ENCODE peak calls at places on chromosomes 1 and 21, in six cellular contexts. R, G, F, B, M and Q are unnamed samples.
A peak's percentile ranks its signal among the peaks of the same experiment; 100 is the strongest.

GRCh38 chr1:64073705-64074104 is 129.7 kb upstream of the UBE2U start:
- DNase-seq in R (no peak), G (peak; percentile 49), F (peak; percentile 11), B (peak; percentile 37), M (no peak), Q (no peak)

GRCh38 chr1:172254521-172255222 is 165.8 kb upstream of the C1orf105 start:
- DNase-seq in R (no peak), G (no peak), F (peak; percentile 67), B (no peak), M (peak; percentile 98), Q (no peak)

GRCh38 chr1:156072251-156072650 is 10.0 kb downstream of the MEX3A start:
- DNase-seq in R (no peak), G (no peak), F (no peak), B (no peak), M (no peak), Q (no peak)

GRCh38 chr1:193367863-193368262 is 181.4 kb upstream of the B3GALT2 start:
- DNase-seq in R (no peak), G (no peak), F (no peak), B (no peak), M (no peak), Q (no peak)

GRCh38 chr1:231040800-231041704 is 998 bp upstream of the FAM89A start:
- DNase-seq in R (no peak), G (peak; percentile 38), F (peak; percentile 28), B (no peak), M (no peak), Q (peak; percentile 32)

GRCh38 chr1:153550827-153551512 is 1.9 kb upstream of the S100A3 start:
- DNase-seq in R (peak; percentile 54), G (no peak), F (no peak), B (no peak), M (no peak), Q (no peak)

GRCh38 chr1:21244986-21245687 is 45.1 kb downstream of the ECE1 start:
- DNase-seq in R (no peak), G (peak; percentile 33), F (no peak), B (no peak), M (no peak), Q (peak; percentile 85)

GRCh38 chr1:147598631-147599361 is 57.5 kb downstream of the BCL9 start:
- DNase-seq in R (peak; percentile 66), G (peak; percentile 78), F (peak; percentile 41), B (peak; percentile 59), M (no peak), Q (peak; percentile 45)

GRCh38 chr1:6704746-6705145 is 3.1 kb upstream of the DNAJC11 start:
- DNase-seq in R (no peak), G (no peak), F (no peak), B (no peak), M (no peak), Q (no peak)

GRCh38 chr1:31361607-31362006 is 11.3 kb downstream of the FABP3 start:
- DNase-seq in R (no peak), G (no peak), F (no peak), B (no peak), M (no peak), Q (no peak)

GRCh38 chr1:62621907-62622306 is 24.6 kb downstream of the ANGPTL3 start:
- DNase-seq in R (no peak), G (no peak), F (peak; percentile 70), B (no peak), M (peak; percentile 73), Q (peak; percentile 14)

GRCh38 chr1:74222701-74223100 is 12.5 kb upstream of the TNNI3K start:
- DNase-seq in R (no peak), G (no peak), F (no peak), B (no peak), M (peak; percentile 77), Q (no peak)

GRCh38 chr1:231591466-231591865 is 35.1 kb upstream of the DISC1 start:
- DNase-seq in R (no peak), G (no peak), F (no peak), B (no peak), M (no peak), Q (no peak)

GRCh38 chr1:154318386-154318785 is 2.5 kb upstream of the AQP10 start:
- DNase-seq in R (no peak), G (no peak), F (no peak), B (no peak), M (no peak), Q (no peak)

GRCh38 chr1:10973956-10974881 is 38.2 kb upstream of the TARDBP start:
- DNase-seq in R (no peak), G (no peak), F (no peak), B (no peak), M (no peak), Q (no peak)

GRCh38 chr1:241749041-241749798 is 97.1 kb downstream of the WDR64 start:
- DNase-seq in R (no peak), G (no peak), F (no peak), B (no peak), M (peak; percentile 70), Q (no peak)

GRCh38 chr1:94765958-94766357 is 54.2 kb upstream of the SLC44A3 start:
- DNase-seq in R (no peak), G (no peak), F (no peak), B (no peak), M (no peak), Q (no peak)

GRCh38 chr1:202967684-202968281 is 726 bp upstream of the CYB5R1 start:
- DNase-seq in R (no peak), G (peak; percentile 39), F (no peak), B (no peak), M (no peak), Q (peak; percentile 33)

GRCh38 chr1:58891347-58891746 is 107.5 kb upstream of the JUN start:
- DNase-seq in R (no peak), G (no peak), F (no peak), B (no peak), M (no peak), Q (no peak)

GRCh38 chr1:192877283-192877886 is 68.5 kb downstream of the RGS2 start:
- DNase-seq in R (no peak), G (no peak), F (no peak), B (no peak), M (no peak), Q (no peak)

GRCh38 chr1:78627321-78627720 is 7.1 kb downstream of the IFI44L start:
- DNase-seq in R (no peak), G (no peak), F (no peak), B (no peak), M (peak; percentile 87), Q (no peak)

GRCh38 chr1:150961756-150962155 is 12.9 kb downstream of the CERS2 start:
- DNase-seq in R (no peak), G (no peak), F (no peak), B (no peak), M (no peak), Q (no peak)

GRCh38 chr21:36194024-36194423 is 37.4 kb downstream of the DOP1B start:
- DNase-seq in R (no peak), G (no peak), F (no peak), B (no peak), M (no peak), Q (no peak)

GRCh38 chr1:111576547-111576946 is 43.0 kb upstream of the RAP1A start:
- DNase-seq in R (peak; percentile 83), G (no peak), F (no peak), B (no peak), M (no peak), Q (peak; percentile 73)

GRCh38 chr1:15111597-15111996 is 42.0 kb upstream of the TMEM51 start:
- DNase-seq in R (no peak), G (no peak), F (no peak), B (no peak), M (no peak), Q (no peak)

GRCh38 chr1:219805191-219805590 is 123.2 kb downstream of the SLC30A10 start:
- DNase-seq in R (no peak), G (no peak), F (no peak), B (no peak), M (peak; percentile 68), Q (no peak)

GRCh38 chr1:177209357-177209756 is 38.6 kb downstream of the BRINP2 start:
- DNase-seq in R (peak; percentile 48), G (peak; percentile 28), F (peak; percentile 79), B (peak; percentile 73), M (peak; percentile 98), Q (peak; percentile 57)

GRCh38 chr1:83508485-83509151 is 490.3 kb downstream of the TTLL7 start:
- DNase-seq in R (no peak), G (no peak), F (no peak), B (peak; percentile 19), M (no peak), Q (peak; percentile 36)

GRCh38 chr1:230345139-230345885 is 80.8 kb downstream of the PGBD5 start:
- DNase-seq in R (no peak), G (no peak), F (no peak), B (no peak), M (no peak), Q (peak; percentile 29)

GRCh38 chr1:10623391-10624145 is 148.8 kb downstream of the PEX14 start:
- DNase-seq in R (no peak), G (no peak), F (no peak), B (no peak), M (no peak), Q (no peak)

GRCh38 chr1:150259758-150260669 is 2.4 kb downstream of the CA14 start:
- DNase-seq in R (peak; percentile 81), G (peak; percentile 90), F (peak; percentile 33), B (peak; percentile 68), M (peak; percentile 76), Q (peak; percentile 85)

GRCh38 chr1:3186526-3186921 is 117.5 kb downstream of the PRDM16 start:
- DNase-seq in R (peak; percentile 77), G (peak; percentile 44), F (peak; percentile 45), B (peak; percentile 88), M (peak; percentile 18), Q (peak; percentile 83)

GRCh38 chr1:45016767-45017166 is 4.7 kb downstream of the UROD start:
- DNase-seq in R (no peak), G (no peak), F (no peak), B (no peak), M (no peak), Q (no peak)

DNA sequence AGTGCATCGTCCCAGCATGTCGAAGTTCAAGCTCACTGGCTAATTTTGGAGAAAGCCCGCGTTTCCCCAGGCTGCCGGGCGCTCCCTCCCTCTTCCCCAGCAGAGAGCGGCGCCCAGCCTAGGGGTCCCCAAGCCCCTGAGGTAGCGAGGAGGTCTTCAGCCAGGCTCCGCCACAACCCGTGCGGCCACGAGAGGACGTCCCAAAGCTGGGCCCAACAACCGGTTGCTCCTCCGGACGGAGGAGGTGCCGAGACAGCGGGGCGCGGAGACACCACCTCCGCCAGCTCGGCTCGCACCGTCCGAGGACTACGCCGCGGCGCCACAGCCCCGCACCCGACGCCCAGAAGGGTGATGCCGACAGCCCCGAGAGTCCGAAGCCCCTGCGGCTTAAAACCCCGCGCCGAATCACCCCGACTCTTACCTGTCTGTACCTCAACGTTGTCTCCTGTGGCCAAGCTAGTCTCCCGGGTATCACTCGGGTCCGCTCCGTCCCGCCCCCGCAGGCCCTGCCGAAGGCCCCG is at the start of gene DENND2C:
- DNase-seq in R (no peak), G (peak; percentile 85), F (no peak), B (no peak), M (no peak), Q (no peak)
- H3K27ac ChIP-seq in R (peak within 1 kb of the TSS; percentile 80), G (no peak within 1 kb of the TSS), F (no peak within 1 kb of the TSS), B (peak within 1 kb of the TSS; percentile 90), M (peak within 1 kb of the TSS; percentile 80), Q (peak within 1 kb of the TSS; percentile 97)

GRCh38 chr1:9294910-9295636 is 2.4 kb downstream of the SPSB1 start:
- DNase-seq in R (no peak), G (no peak), F (peak; percentile 57), B (peak; percentile 60), M (peak; percentile 31), Q (no peak)
- TF ChIP-seq CTCF in R (no peak), G (no peak), F (peak; percentile 32), B (no peak), M (peak; percentile 32), Q (no peak)

GRCh38 chr1:18939398-18940302 is 16.8 kb downstream of the IFFO2 start:
- DNase-seq in R (no peak), G (no peak), F (no peak), B (no peak), M (no peak), Q (no peak)
- H3K4me1 ChIP-seq in R (peaks cover 58% of the 10 kb centered on the region), G (peaks cover 26% of the 10 kb centered on the region), F (peaks cover 39% of the 10 kb centered on the region), B (peaks cover 51% of the 10 kb centered on the region), M (peaks cover 27% of the 10 kb centered on the region), Q (peaks cover 78% of the 10 kb centered on the region)

GRCh38 chr1:244866355-244866754 is 2.0 kb upstream of the HNRNPU start:
- DNase-seq in R (no peak), G (no peak), F (no peak), B (no peak), M (no peak), Q (no peak)
- H3K27ac ChIP-seq in R (no peak overlapping the region), G (peak overlapping the region; percentile 30), F (no peak overlapping the region), B (peak overlapping the region; percentile 94), M (no peak overlapping the region), Q (no peak overlapping the region)